ENCODE peak calls at places on chromosome 15, in seven cellular contexts. T, V, K, J, L, Z and I are unnamed samples.

GRCh38 chr15:95017950-95018349 is 786.6 kb downstream of the MCTP2 start:
- DNase-seq in T (no peak), V (no peak), K (no peak), J (no peak), L (no peak), Z (peak; percentile 79), I (no peak)

GRCh38 chr15:88932271-88932874 is 19.2 kb upstream of the MFGE8 start:
- DNase-seq in T (no peak), V (no peak), K (no peak), J (peak; percentile 56), L (no peak), Z (no peak), I (no peak)

GRCh38 chr15:75578948-75579908 is at the start of gene PTPN9:
- DNase-seq in T (peak; percentile 83), V (peak; percentile 77), K (peak; percentile 76), J (peak; percentile 80), L (peak; percentile 63), Z (peak; percentile 91), I (peak; percentile 76)

GRCh38 chr15:80514071-80514780 is 110.0 kb downstream of the ARNT2 start:
- DNase-seq in T (peak; percentile 86), V (no peak), K (peak; percentile 59), J (peak; percentile 76), L (no peak), Z (no peak), I (peak; percentile 97)

GRCh38 chr15:31108836-31109235 is 7.3 kb upstream of the TRPM1 start:
- DNase-seq in T (peak; percentile 39), V (no peak), K (peak; percentile 51), J (peak; percentile 59), L (no peak), Z (no peak), I (peak; percentile 91)

GRCh38 chr15:93088200-93088980 is 621 bp downstream of the RGMA start:
- DNase-seq in T (peak; percentile 5), V (peak; percentile 28), K (no peak), J (no peak), L (no peak), Z (peak; percentile 75), I (peak; percentile 4)

GRCh38 chr15:82950295-82950694 is 2.2 kb downstream of the HOMER2 start:
- DNase-seq in T (no peak), V (no peak), K (no peak), J (no peak), L (no peak), Z (no peak), I (no peak)

GRCh38 chr15:68376447-68377060 is 55.4 kb downstream of the ITGA11 start:
- DNase-seq in T (no peak), V (no peak), K (no peak), J (no peak), L (no peak), Z (no peak), I (no peak)

GRCh38 chr15:100124936-100125626 is 216.7 kb downstream of the ADAMTS17 start:
- DNase-seq in T (no peak), V (no peak), K (no peak), J (no peak), L (no peak), Z (no peak), I (no peak)

GRCh38 chr15:67051088-67051659 is 14.2 kb upstream of the SMAD3 start:
- DNase-seq in T (no peak), V (no peak), K (no peak), J (no peak), L (no peak), Z (no peak), I (no peak)

GRCh38 chr15:64813075-64813474 is 12.4 kb downstream of the PIF1 start:
- DNase-seq in T (peak; percentile 42), V (no peak), K (no peak), J (peak; percentile 45), L (no peak), Z (no peak), I (peak; percentile 79)

GRCh38 chr15:98684441-98684840 is 36.1 kb downstream of the IGF1R start:
- DNase-seq in T (peak; percentile 89), V (peak; percentile 39), K (peak; percentile 37), J (peak; percentile 95), L (no peak), Z (no peak), I (peak; percentile 80)

GRCh38 chr15:86082619-86083377 is 3.1 kb downstream of the AGBL1 start:
- DNase-seq in T (no peak), V (no peak), K (no peak), J (no peak), L (no peak), Z (no peak), I (no peak)

GRCh38 chr15:89436560-89437311 is 59.6 kb downstream of the RHCG start:
- DNase-seq in T (peak; percentile 12), V (no peak), K (no peak), J (no peak), L (no peak), Z (no peak), I (no peak)

GRCh38 chr15:66285462-66286280 is 7.7 kb upstream of the DIS3L start:
- DNase-seq in T (no peak), V (no peak), K (no peak), J (peak; percentile 26), L (no peak), Z (no peak), I (peak; percentile 63)

GRCh38 chr15:65333863-65334262 is 29.4 kb downstream of the RNU5B-1 start:
- DNase-seq in T (no peak), V (no peak), K (no peak), J (no peak), L (no peak), Z (no peak), I (no peak)

GRCh38 chr15:66593219-66593780 is 27.5 kb upstream of the LCTL start:
- DNase-seq in T (peak; percentile 21), V (no peak), K (no peak), J (peak; percentile 37), L (no peak), Z (peak; percentile 1), I (peak; percentile 42)

GRCh38 chr15:46918462-46919125 is 798.7 kb upstream of the SEMA6D start:
- DNase-seq in T (no peak), V (no peak), K (no peak), J (no peak), L (no peak), Z (peak; percentile 36), I (no peak)

GRCh38 chr15:95733931-95734330 is 596.6 kb upstream of the NR2F2 start:
- DNase-seq in T (no peak), V (no peak), K (no peak), J (no peak), L (no peak), Z (no peak), I (no peak)

GRCh38 chr15:74432968-74433591 is 678 bp downstream of the SEMA7A start:
- DNase-seq in T (no peak), V (peak; percentile 29), K (no peak), J (no peak), L (no peak), Z (no peak), I (no peak)

GRCh38 chr15:51312754-51313390 is 25.5 kb downstream of the CYP19A1 start:
- DNase-seq in T (peak; percentile 13), V (peak; percentile 42), K (no peak), J (no peak), L (no peak), Z (no peak), I (no peak)

GRCh38 chr15:91412529-91412928 is 312.5 kb downstream of the SV2B start:
- DNase-seq in T (no peak), V (no peak), K (no peak), J (no peak), L (no peak), Z (no peak), I (no peak)

GRCh38 chr15:85463273-85463937 is 83.0 kb downstream of the AKAP13 start:
- DNase-seq in T (no peak), V (no peak), K (no peak), J (no peak), L (no peak), Z (no peak), I (no peak)

GRCh38 chr15:55344206-55344605 is 25.2 kb downstream of the PIGB start:
- DNase-seq in T (peak; percentile 71), V (no peak), K (peak; percentile 9), J (no peak), L (no peak), Z (no peak), I (no peak)

GRCh38 chr15:29952245-29952644 is 130.0 kb upstream of the TJP1 start:
- DNase-seq in T (no peak), V (no peak), K (no peak), J (no peak), L (no peak), Z (no peak), I (no peak)

GRCh38 chr15:42803436-42803835 is 66.5 kb upstream of the CDAN1 start:
- DNase-seq in T (no peak), V (no peak), K (no peak), J (no peak), L (no peak), Z (no peak), I (no peak)

GRCh38 chr15:40115670-40116093 is 7.0 kb upstream of the BMF start:
- DNase-seq in T (no peak), V (no peak), K (no peak), J (no peak), L (peak; percentile 67), Z (no peak), I (peak; percentile 37)

GRCh38 chr15:80090879-80091503 is 31.5 kb downstream of the ZFAND6 start:
- DNase-seq in T (no peak), V (no peak), K (no peak), J (no peak), L (no peak), Z (no peak), I (peak; percentile 27)

GRCh38 chr15:38683382-38684242 is 119.0 kb upstream of the RASGRP1 start:
- DNase-seq in T (peak; percentile 71), V (peak; percentile 50), K (peak; percentile 20), J (peak; percentile 55), L (peak; percentile 47), Z (no peak), I (peak; percentile 48)

GRCh38 chr15:51401872-51402517 is 60.5 kb downstream of the GLDN start:
- DNase-seq in T (peak; percentile 22), V (peak; percentile 45), K (peak; percentile 55), J (peak; percentile 44), L (no peak), Z (peak; percentile 71), I (peak; percentile 37)

GRCh38 chr15:75367913-75368688 is at the start of gene MAN2C1:
- DNase-seq in T (peak; percentile 97), V (peak; percentile 97), K (peak; percentile 95), J (peak; percentile 95), L (peak; percentile 92), Z (peak; percentile 97), I (peak; percentile 96)

GRCh38 chr15:88023956-88024355 is 232.6 kb downstream of the NTRK3 start:
- DNase-seq in T (no peak), V (no peak), K (no peak), J (no peak), L (no peak), Z (no peak), I (no peak)

GRCh38 chr15:77001966-77002365 is 7.0 kb downstream of the PSTPIP1 start:
- DNase-seq in T (no peak), V (no peak), K (no peak), J (no peak), L (no peak), Z (peak; percentile 21), I (no peak)

GRCh38 chr15:42202653-42203052 is 5.5 kb downstream of the VPS39 start:
- DNase-seq in T (peak; percentile 5), V (no peak), K (no peak), J (no peak), L (no peak), Z (no peak), I (no peak)

GRCh38 chr15:68536331-68537095 is 42.3 kb upstream of the CORO2B start:
- DNase-seq in T (peak; percentile 98), V (no peak), K (peak; percentile 72), J (peak; percentile 92), L (no peak), Z (no peak), I (peak; percentile 95)

GRCh38 chr15:90871716-90872480 is 3.5 kb downstream of the FURIN start:
- DNase-seq in T (peak; percentile 19), V (peak; percentile 51), K (no peak), J (no peak), L (no peak), Z (no peak), I (no peak)

GRCh38 chr15:64767203-64767602 is 8.2 kb downstream of the RBPMS2 start:
- DNase-seq in T (peak; percentile 22), V (no peak), K (no peak), J (no peak), L (no peak), Z (no peak), I (no peak)

GRCh38 chr15:87597346-87598052 is 659.0 kb downstream of the NTRK3 start:
- DNase-seq in T (peak; percentile 24), V (no peak), K (no peak), J (peak; percentile 26), L (no peak), Z (no peak), I (peak; percentile 59)